ENCODE peak calls at places on chromosomes 1 and 21, in seven cellular contexts. X is ovary, K is IMR-90, O is PC-9, I is heart right ventricle, C is PC-3, T is aorta. D is an unnamed sample. For H3K9me3, the result is how much of the 10 kb centered on the place peaks cover.

GRCh38 chr1:26733982-26734381 is 38.2 kb downstream of the ARID1A start:
- DNase-seq in X (no peak), I (no peak), C (peak), K (peak), T (no peak), O (peak), D (no peak)

GRCh38 chr1:33268927-33269610 is 12.8 kb downstream of the ZNF362 start:
- DNase-seq in X (no peak), K (no peak), O (no peak), I (no peak), T (no peak), C (no peak), D (no peak)

GRCh38 chr21:19198801-19199200 is 795.2 kb upstream of the TMPRSS15 start:
- DNase-seq in O (no peak), C (peak), K (no peak), X (no peak), T (no peak), I (no peak), D (no peak)

GRCh38 chr1:83520797-83521196 is 478.1 kb downstream of the TTLL7 start:
- DNase-seq in T (no peak), K (no peak), X (no peak), I (no peak), C (peak), O (no peak), D (no peak)

GRCh38 chr1:151828931-151829330 is 2.7 kb downstream of the RORC start:
- DNase-seq in K (peak), I (peak), C (peak), X (peak), T (no peak), O (peak), D (no peak)

GRCh38 chr1:181607524-181607923 is 124.2 kb downstream of the CACNA1E start:
- DNase-seq in X (no peak), C (no peak), K (no peak), I (no peak), O (no peak), T (no peak), D (no peak)

GRCh38 chr1:59214764-59215208 is 82.1 kb upstream of the FGGY start:
- DNase-seq in I (no peak), T (peak), X (no peak), C (peak), K (peak), O (no peak), D (no peak)

GRCh38 chr1:36528361-36529349 is 45.9 kb upstream of the CSF3R start:
- DNase-seq in T (no peak), I (no peak), C (no peak), X (no peak), O (no peak), K (no peak), D (no peak)

GRCh38 chr1:230130172-230130944 is 63.3 kb downstream of the GALNT2 start:
- DNase-seq in X (no peak), I (no peak), C (no peak), T (no peak), O (no peak), K (no peak), D (no peak)

GRCh38 chr1:31183927-31184554 is 55.6 kb downstream of the NKAIN1 start:
- DNase-seq in K (peak), I (peak), C (peak), T (no peak), O (peak), X (no peak), D (no peak)

GRCh38 chr1:87176090-87176489 is 152.6 kb upstream of the LMO4 start:
- DNase-seq in C (no peak), O (no peak), I (no peak), T (no peak), K (no peak), X (no peak), D (no peak)

GRCh38 chr1:165845992-165846748 is 18.8 kb downstream of the UCK2 start:
- DNase-seq in C (no peak), K (no peak), I (no peak), X (no peak), T (no peak), O (no peak), D (no peak)

GRCh38 chr1:94154989-94155388 is 34.0 kb upstream of the ABCA4 start:
- DNase-seq in I (peak), T (no peak), C (no peak), O (no peak), X (no peak), K (no peak), D (no peak)

GRCh38 chr1:54806931-54807611 is 5.9 kb upstream of the TTC22 start:
- DNase-seq in K (peak), T (no peak), X (no peak), C (peak), I (no peak), O (peak), D (no peak)

GRCh38 chr1:150615346-150616201 is 13.8 kb downstream of the ENSA start:
- DNase-seq in X (no peak), C (peak), K (no peak), T (no peak), O (no peak), I (no peak), D (no peak)

GRCh38 chr1:235127203-235127602 is 1.4 kb downstream of the TOMM20 start:
- DNase-seq in T (no peak), I (no peak), X (no peak), C (no peak), K (no peak), O (no peak), D (no peak)

GRCh38 chr1:225888898-225889690 is at the start of gene LEFTY1:
- DNase-seq in O (no peak), K (no peak), C (no peak), T (no peak), I (no peak), X (peak), D (no peak)

GRCh38 chr1:225891229-225891972 is 2.5 kb upstream of the LEFTY1 start:
- DNase-seq in I (no peak), O (no peak), C (peak), T (no peak), K (no peak), X (no peak), D (no peak)

GRCh38 chr1:225890346-225891228 is 1.6 kb upstream of the LEFTY1 start:
- DNase-seq in C (peak), K (no peak), O (no peak), T (no peak), X (no peak), I (no peak), D (no peak)

GRCh38 chr1:225888289-225888897 is 553 bp downstream of the LEFTY1 start:
- DNase-seq in O (no peak), I (no peak), K (no peak), X (no peak), C (peak), T (no peak), D (no peak)

GRCh38 chr1:225889743-225890142 is 797 bp upstream of the LEFTY1 start:
- DNase-seq in C (no peak), I (no peak), K (no peak), T (no peak), X (no peak), O (no peak), D (no peak)
- H3K27ac ChIP-seq in C (peak), I (peak), K (no peak), T (no peak), X (no peak), O (no peak), D (no peak)

GRCh38 chr1:232726048-232726779 is 79.0 kb upstream of the MAP10 start:
- DNase-seq in I (no peak), C (peak), O (no peak), X (no peak), K (peak), T (no peak), D (no peak)
- H3K4me3 ChIP-seq in I (no peak), C (peak), O (no peak), X (no peak), K (no peak), T (no peak), D (no peak)

DNA sequence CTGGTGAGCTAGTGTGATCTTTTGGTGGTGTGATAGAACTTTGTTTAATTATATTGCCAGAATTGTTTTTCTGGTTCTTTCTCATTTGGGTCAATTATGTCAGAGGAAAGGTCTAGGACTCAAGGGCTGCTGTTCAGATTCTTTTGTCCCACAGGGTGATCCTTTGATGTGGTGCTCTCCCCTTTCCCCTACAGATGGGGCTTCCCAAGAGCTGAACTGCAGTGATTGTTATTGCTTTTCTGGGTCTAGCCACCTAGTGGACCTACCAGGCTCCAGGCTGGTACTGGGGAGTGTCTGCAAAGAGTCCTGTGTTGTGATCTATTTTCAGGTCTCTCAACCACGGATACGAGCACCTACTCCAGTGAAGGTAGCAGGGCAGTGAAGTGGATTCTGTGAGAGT is 25.9 kb upstream of the CD84 start:
- DNase-seq in K (no peak), I (no peak), T (no peak), C (no peak), O (no peak), X (no peak), D (no peak)
- H3K9me3 ChIP-seq in K (under half), I (under half), T (under half), C (under half), O (under half), X (under half), D (under half)

DNA sequence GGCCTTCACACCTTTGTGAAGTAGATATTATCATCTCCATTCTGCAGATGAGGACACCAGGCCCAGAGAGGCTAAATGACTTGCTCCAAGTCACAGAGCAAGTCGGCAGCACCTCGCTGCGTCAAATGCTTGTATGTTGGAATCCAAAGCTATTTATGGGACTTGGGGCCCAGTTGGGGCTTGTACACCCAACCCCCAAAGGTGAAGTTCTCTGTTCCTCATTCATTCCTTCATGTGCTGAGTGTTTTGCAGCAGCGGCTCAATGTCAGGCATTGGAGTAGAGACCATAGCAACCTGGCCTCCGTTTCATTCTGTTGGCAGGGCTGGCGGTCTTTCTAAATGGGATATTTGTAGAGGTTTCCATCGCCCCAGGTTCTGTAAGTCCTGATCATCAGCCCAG is 113.4 kb upstream of the SLC25A33 start:
- DNase-seq in C (no peak), K (no peak), X (no peak), I (no peak), O (no peak), T (no peak), D (no peak)
- H3K27ac ChIP-seq in C (no peak), K (no peak), X (no peak), I (no peak), O (no peak), T (no peak), D (no peak)

DNA sequence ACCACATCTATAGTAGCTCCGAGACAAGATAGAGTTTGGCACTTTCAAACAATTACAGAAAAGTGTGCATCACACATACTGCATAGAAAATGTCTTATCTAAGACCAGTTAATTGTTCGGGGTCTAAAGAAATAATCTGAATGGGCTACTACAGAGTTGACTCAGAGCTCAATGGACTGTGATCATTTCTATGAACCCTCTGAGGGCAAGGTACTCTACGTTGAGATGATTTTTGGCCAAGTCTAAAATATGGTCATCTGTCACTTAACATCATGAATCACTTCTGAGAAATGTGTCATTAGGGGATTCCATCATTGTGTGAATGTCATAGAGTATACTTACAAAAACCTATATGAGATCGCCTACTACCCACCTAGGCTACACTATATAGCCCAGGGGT is 123.5 kb downstream of the SLC44A5 start:
- DNase-seq in O (no peak), C (no peak), X (no peak), K (no peak), I (no peak), T (no peak), D (no peak)
- H3K4me3 ChIP-seq in O (no peak), C (no peak), X (no peak), K (no peak), I (no peak), T (no peak), D (no peak)

D was measured in right atrium auricular region.